ENCODE peak calls at places on chromosomes 5 and 9, in four cellular contexts. B, E, X and J are unnamed samples.

GRCh38 chr5:151092750-151093149 is 11.9 kb upstream of the TNIP1 start:
- DNase-seq in B (no peak), X (no peak), E (no peak), J (no peak)

GRCh38 chr5:123091988-123092583 is 3.0 kb downstream of the PRDM6 start:
- DNase-seq in B (no peak), E (no peak), X (no peak), J (no peak)

GRCh38 chr9:126981218-126981617 is 66.6 kb downstream of the RALGPS1 start:
- DNase-seq in E (no peak), B (no peak), X (no peak), J (no peak)

GRCh38 chr5:40381676-40382363 is 297.9 kb upstream of the PTGER4 start:
- DNase-seq in E (no peak), X (no peak), B (no peak), J (no peak)

GRCh38 chr5:7464182-7464581 is 68.2 kb downstream of the ADCY2 start:
- DNase-seq in B (no peak), E (no peak), X (no peak), J (no peak)

GRCh38 chr9:74322661-74323314 is 174.3 kb upstream of the RORB start:
- DNase-seq in E (no peak), X (no peak), B (no peak), J (no peak)

GRCh38 chr5:79173626-79174025 is 62.0 kb downstream of the BHMT start:
- DNase-seq in X (no peak), B (peak), E (no peak), J (no peak)

GRCh38 chr5:124963236-124963929 is 216.9 kb upstream of the ZNF608 start:
- DNase-seq in B (peak), X (no peak), E (peak), J (no peak)

GRCh38 chr5:124661317-124662141 is 84.9 kb downstream of the ZNF608 start:
- DNase-seq in B (peak), X (peak), E (no peak), J (no peak)

GRCh38 chr5:139684881-139685749 is 37.0 kb downstream of the CXXC5 start:
- DNase-seq in B (no peak), E (no peak), X (no peak), J (no peak)

GRCh38 chr5:136193396-136193935 is 504 bp upstream of the SMIM32 start:
- DNase-seq in E (no peak), X (no peak), B (no peak), J (no peak)

GRCh38 chr9:68629042-68629441 is 76.0 kb upstream of the PIP5K1B start:
- DNase-seq in E (no peak), B (no peak), X (peak), J (no peak)

GRCh38 chr9:94758031-94758430 is 31.5 kb downstream of the AOPEP start:
- DNase-seq in B (no peak), X (no peak), E (no peak), J (no peak)

GRCh38 chr5:157680239-157680638 is 8.9 kb downstream of the C5orf52 start:
- DNase-seq in E (no peak), X (no peak), B (no peak), J (no peak)

GRCh38 chr9:106897223-106897622 is 34.3 kb downstream of the ZNF462 start:
- DNase-seq in X (no peak), E (no peak), B (no peak), J (no peak)

GRCh38 chr9:31535659-31536058 is 848.8 kb upstream of the ACO1 start:
- DNase-seq in X (no peak), E (no peak), B (no peak), J (no peak)

GRCh38 chr5:95621839-95622629 is 2.1 kb downstream of the GPR150 start:
- DNase-seq in B (no peak), E (no peak), X (no peak), J (no peak)

GRCh38 chr9:134276463-134277245 is 49.6 kb upstream of the RXRA start:
- DNase-seq in X (peak), B (no peak), E (no peak), J (peak)

GRCh38 chr5:5069851-5070250 is 70.3 kb upstream of the ADAMTS16 start:
- DNase-seq in B (no peak), E (no peak), X (no peak), J (no peak)

GRCh38 chr9:92734931-92735906 is 29.4 kb downstream of the BICD2 start:
- DNase-seq in B (no peak), E (no peak), X (no peak), J (no peak)

GRCh38 chr5:159337291-159337974 is 7.1 kb upstream of the IL12B start:
- DNase-seq in X (peak), B (no peak), E (no peak), J (no peak)

GRCh38 chr5:139094154-139095131 is 103.7 kb downstream of the SIL1 start:
- DNase-seq in B (no peak), X (no peak), E (no peak), J (no peak)

GRCh38 chr5:1110930-1111726 is 735 bp downstream of the SLC12A7 start:
- DNase-seq in E (no peak), X (no peak), B (no peak), J (peak)

GRCh38 chr5:9624196-9624947 is 5.8 kb downstream of the TAS2R1 start:
- DNase-seq in B (no peak), E (no peak), X (no peak), J (no peak)

GRCh38 chr9:114551750-114552685 is 35.6 kb upstream of the ATP6V1G1 start:
- DNase-seq in X (peak), B (peak), E (no peak), J (peak)

GRCh38 chr5:161513952-161514351 is 32.6 kb downstream of the GABRB2 start:
- DNase-seq in B (no peak), E (no peak), X (no peak), J (no peak)

GRCh38 chr9:91426123-91426745 is 2.6 kb upstream of the NFIL3 start:
- DNase-seq in X (peak), B (peak), E (no peak), J (peak)

GRCh38 chr5:10562202-10563131 is 1.4 kb upstream of the ANKRD33B start:
- DNase-seq in X (no peak), B (no peak), E (peak), J (no peak)

GRCh38 chr5:142697356-142697807 is 11.5 kb upstream of the FGF1 start:
- DNase-seq in B (no peak), X (no peak), E (no peak), J (no peak)

GRCh38 chr5:172771439-172772111 is 580 bp upstream of the DUSP1 start:
- DNase-seq in X (peak), B (no peak), E (no peak), J (no peak)

GRCh38 chr5:14900661-14901461 is 29.3 kb upstream of the ANKH start:
- DNase-seq in X (peak), E (no peak), B (peak), J (no peak)

GRCh38 chr9:14910178-14910805 is at the start of gene FREM1:
- DNase-seq in X (peak), E (peak), B (peak), J (peak)

GRCh38 chr9:37976714-37977477 is 73.0 kb upstream of the SLC25A51 start:
- DNase-seq in B (no peak), X (peak), E (no peak), J (no peak)

GRCh38 chr5:131756942-131757341 is 39.9 kb downstream of the FNIP1 start:
- DNase-seq in B (no peak), X (no peak), E (no peak), J (no peak)
- TF ChIP-seq ELF4 in B (no peak), X (no peak), E (no peak), J (no peak)

GRCh38 chr9:87336407-87336806 is 161.3 kb upstream of the DAPK1 start:
- DNase-seq in B (peak), X (peak), E (no peak), J (no peak)

GRCh38 chr9:87338075-87338989 is 159.3 kb upstream of the DAPK1 start:
- DNase-seq in B (no peak), X (no peak), E (no peak), J (no peak)

GRCh38 chr9:87334366-87334765 is 163.3 kb upstream of the DAPK1 start:
- DNase-seq in E (no peak), X (no peak), B (no peak), J (no peak)

GRCh38 chr9:87337335-87338074 is 160.2 kb upstream of the DAPK1 start:
- DNase-seq in B (no peak), E (peak), X (peak), J (no peak)

GRCh38 chr9:87336914-87337333 is 160.7 kb upstream of the DAPK1 start:
- DNase-seq in X (peak), E (no peak), B (peak), J (peak)
- TF ChIP-seq ELF4 in X (no peak), E (no peak), B (no peak), J (no peak)

GRCh38 chr9:70902171-70902570 is 219.2 kb downstream of the TRPM3 start:
- DNase-seq in X (no peak), B (no peak), E (no peak), J (no peak)
- TF ChIP-seq ELF4 in X (no peak), B (no peak), E (no peak), J (no peak)

DNA sequence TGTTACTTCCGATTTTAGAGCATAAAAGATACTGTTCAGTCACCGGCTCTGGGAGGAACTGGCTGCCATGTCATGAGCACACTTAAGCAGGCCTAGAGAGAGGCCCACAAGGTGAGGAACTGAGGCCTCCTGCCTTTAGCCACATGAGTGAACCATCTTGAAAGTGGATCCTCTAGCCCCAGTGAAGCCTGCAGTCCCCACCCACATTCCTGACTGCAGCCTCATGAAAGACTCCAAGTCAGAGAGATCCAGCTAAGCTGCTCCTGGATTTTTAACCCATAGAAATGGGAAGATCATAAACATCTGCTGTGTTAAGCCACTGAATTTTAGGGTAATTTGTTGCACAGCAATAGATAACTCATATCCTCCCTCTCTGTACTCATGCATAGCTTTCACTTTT is 55.6 kb downstream of the LIFR start:
- DNase-seq in E (no peak), B (no peak), X (no peak), J (no peak)
- TF ChIP-seq ELF4 in E (no peak), B (no peak), X (no peak), J (no peak)

DNA sequence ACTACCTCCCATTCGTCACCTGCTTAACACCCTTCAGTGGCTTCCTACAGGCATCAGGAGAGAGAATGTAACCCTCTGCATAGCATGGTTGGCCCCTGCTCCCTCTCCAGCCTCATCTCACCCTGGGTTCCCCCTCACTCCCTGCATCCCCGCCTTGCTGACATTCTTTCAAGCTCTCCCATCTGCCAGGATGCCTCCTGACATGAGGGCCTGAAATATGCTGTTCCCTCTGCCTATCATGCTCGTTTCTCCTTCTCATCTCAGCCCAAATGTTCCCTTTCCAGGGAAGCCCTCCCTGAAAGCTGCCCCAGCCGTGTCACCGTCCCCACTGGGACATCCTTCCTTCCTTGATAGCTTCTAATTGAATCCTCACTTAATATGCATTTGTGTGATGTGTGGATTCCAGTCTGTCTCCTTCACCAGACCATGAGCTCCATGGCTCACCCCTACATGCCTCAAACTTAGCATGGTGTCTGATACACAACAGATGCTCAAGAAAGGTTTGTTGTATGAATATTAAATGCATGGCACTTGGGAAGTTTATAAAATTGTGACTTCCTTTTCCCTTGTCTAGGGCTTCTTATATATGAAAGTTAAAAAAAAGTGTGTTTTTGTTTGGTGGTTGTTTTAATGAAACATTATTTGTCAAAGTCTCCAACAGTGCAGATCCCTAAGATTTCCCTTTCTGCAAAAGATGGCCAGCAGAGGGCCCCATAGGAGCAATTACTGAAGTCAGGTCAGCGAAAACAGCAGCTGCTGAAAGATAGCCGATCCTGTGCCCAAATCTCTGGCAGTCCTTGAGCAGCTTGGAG is 7.3 kb upstream of the C5orf58 start:
- DNase-seq in X (peak), B (peak), E (peak), J (peak)
- TF ChIP-seq ELF4 in X (no peak), B (no peak), E (no peak), J (no peak)

GRCh38 chr9:108551030-108551964 is 304.5 kb downstream of the ACTL7B start:
- DNase-seq in B (no peak), X (no peak), E (no peak), J (peak)

GRCh38 chr9:108546223-108546622 is 309.6 kb downstream of the ACTL7B start:
- DNase-seq in E (no peak), B (no peak), X (no peak), J (no peak)

GRCh38 chr9:108550111-108550510 is 305.7 kb downstream of the ACTL7B start:
- DNase-seq in X (no peak), B (no peak), E (no peak), J (no peak)

GRCh38 chr9:108547736-108548135 is 308.1 kb downstream of the ACTL7B start:
- DNase-seq in E (no peak), X (no peak), B (no peak), J (no peak)

GRCh38 chr9:108549184-108549583 is 306.6 kb downstream of the ACTL7B start:
- DNase-seq in B (no peak), X (no peak), E (no peak), J (no peak)
- TF ChIP-seq ELF4 in B (no peak), X (no peak), E (no peak), J (no peak)

DNA sequence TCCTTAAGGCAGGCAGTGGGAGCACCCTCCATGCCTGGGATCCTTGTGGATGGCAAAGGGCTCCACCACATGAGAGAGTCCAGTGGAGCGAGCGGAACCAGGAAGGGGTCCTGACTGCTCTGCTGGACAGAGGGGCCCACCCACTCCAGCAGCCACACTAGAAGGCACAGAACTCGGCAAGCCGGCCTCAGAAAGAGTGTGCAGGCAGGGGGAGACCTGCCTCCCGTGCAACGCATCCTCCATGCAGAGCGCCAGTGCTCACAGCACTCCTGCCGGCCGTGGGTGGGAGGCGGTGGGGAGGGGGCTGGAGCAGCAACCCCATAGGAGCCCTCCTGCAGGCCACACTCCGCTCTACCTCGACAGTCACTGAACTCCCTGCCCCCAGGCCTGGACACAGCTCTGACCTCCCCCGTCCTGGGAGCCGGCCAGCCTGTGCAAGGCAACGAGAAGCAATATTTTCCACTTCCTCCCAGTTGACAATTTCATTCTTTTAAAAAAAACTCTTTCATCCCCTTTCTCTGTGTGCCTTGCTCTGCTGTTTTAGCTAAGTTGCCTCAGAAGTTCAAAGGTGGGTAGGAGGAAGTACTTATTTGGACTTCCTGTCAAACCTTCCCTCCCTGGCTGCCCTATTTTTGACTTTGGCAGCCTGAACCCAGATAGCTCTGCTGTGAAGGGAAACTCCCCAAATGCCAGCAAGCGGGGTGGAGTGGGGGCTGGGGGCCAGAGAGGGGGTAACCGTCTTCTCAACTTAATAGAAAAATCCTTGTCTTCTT is 5.3 kb upstream of the LCP2 start:
- DNase-seq in B (no peak), E (peak), X (peak), J (no peak)
- TF ChIP-seq ELF4 in B (no peak), E (no peak), X (no peak), J (no peak)